ENCODE peak calls at places on chromosomes 16 and 17, in four cellular contexts. D is heart left ventricle, Z is heart right ventricle, T is A549. U is an unnamed sample.

GRCh38 chr16:85679870-85680269 is 8.9 kb downstream of the GINS2 start:
- DNase-seq in D (no peak), T (no peak), Z (no peak), U (no peak)

GRCh38 chr17:68497885-68498319 is 14.3 kb upstream of the PRKAR1A start:
- DNase-seq in T (no peak), Z (no peak), D (no peak), U (no peak)

GRCh38 chr17:14779236-14779635 is 478.4 kb downstream of the HS3ST3B1 start:
- DNase-seq in Z (no peak), D (no peak), T (no peak), U (no peak)

GRCh38 chr17:30318190-30318589 is 15.7 kb downstream of the TMIGD1 start:
- DNase-seq in D (no peak), Z (no peak), T (no peak), U (no peak)

GRCh38 chr17:63511331-63511730 is 11.8 kb upstream of the KCNH6 start:
- DNase-seq in Z (no peak), D (no peak), T (no peak), U (no peak)

GRCh38 chr16:24737391-24737871 is 8.0 kb downstream of the TNRC6A start:
- DNase-seq in D (no peak), T (no peak), Z (no peak), U (no peak)

GRCh38 chr16:53098526-53099317 is 43.9 kb downstream of the CHD9 start:
- DNase-seq in D (peak; percentile 95), T (peak; percentile 32), Z (peak; percentile 83), U (no peak)

GRCh38 chr17:34979153-34979552 is 1.2 kb upstream of the LIG3 start:
- DNase-seq in Z (no peak), D (no peak), T (no peak), U (no peak)

GRCh38 chr16:56930516-56931252 is 1.3 kb upstream of the HERPUD1 start:
- DNase-seq in T (no peak), Z (no peak), D (no peak), U (no peak)

GRCh38 chr16:77043076-77043475 is 147.9 kb upstream of the MON1B start:
- DNase-seq in D (no peak), T (peak; percentile 14), Z (no peak), U (no peak)

GRCh38 chr17:77602062-77602746 is 356.3 kb upstream of the TNRC6C start:
- DNase-seq in Z (peak; percentile 68), D (peak; percentile 90), T (no peak), U (peak; percentile 83)

DNA sequence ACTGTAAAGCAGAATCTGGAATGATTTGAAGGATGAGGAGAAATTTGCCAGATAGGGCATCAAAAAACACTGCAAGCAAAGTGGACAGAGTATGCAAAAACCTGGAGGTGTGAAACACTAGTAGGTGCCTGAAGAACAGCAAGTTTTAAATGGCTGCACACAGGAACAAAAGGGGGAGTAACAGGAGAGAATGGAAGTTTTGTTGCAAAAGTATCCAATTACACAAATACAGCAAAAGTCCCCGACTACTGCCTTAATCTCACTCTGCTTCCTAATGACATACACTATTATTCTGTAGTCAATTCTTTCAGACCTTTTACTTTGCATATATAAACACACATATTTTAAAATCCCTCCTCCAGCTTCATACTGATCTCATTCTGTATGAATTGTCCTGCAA is 1.5 kb downstream of the HEATR6 start:
- DNase-seq in T (no peak), Z (no peak), D (no peak), U (no peak)
- H3K4me3 ChIP-seq in T (no peak overlapping the region), Z (no peak overlapping the region), D (peak overlapping the region; percentile 84), U (peak overlapping the region; percentile 92)

DNA sequence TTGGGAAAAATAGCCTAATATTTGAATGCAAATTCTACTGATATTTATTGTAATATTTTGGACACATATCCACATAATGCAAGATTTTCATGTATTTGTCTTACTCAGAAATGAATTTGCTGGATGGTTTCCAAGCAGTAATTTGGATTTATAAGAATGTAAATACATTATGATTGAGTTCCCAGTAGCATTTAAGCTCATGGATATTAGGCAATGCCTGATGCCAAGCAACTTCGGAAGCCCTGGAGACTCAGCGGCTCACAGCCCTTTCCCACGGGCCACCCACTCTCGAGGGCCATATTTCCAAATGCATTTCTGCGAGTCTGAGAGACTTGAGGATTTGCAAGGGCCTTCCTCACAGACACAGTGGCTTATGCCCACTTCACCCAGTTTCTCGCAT is 62.1 kb upstream of the MYOCD start:
- DNase-seq in Z (no peak), T (no peak), D (no peak), U (no peak)
- H3K27ac ChIP-seq in Z (no peak overlapping the region), T (no peak overlapping the region), D (no peak overlapping the region), U (no peak overlapping the region)

GRCh38 chr17:72516772-72517399 is 396.1 kb downstream of the SOX9 start:
- DNase-seq in D (peak; percentile 41), T (peak; percentile 59), Z (peak; percentile 31), U (no peak)
- H3K4me3 ChIP-seq in D (no peak overlapping the region), T (peak overlapping the region; percentile 15), Z (peak overlapping the region; percentile 15), U (no peak overlapping the region)

GRCh38 chr17:80663783-80664206 is 119.2 kb downstream of the RPTOR start:
- DNase-seq in T (no peak), Z (no peak), D (no peak), U (no peak)
- H3K27ac ChIP-seq in T (no peak overlapping the region), Z (no peak overlapping the region), D (no peak overlapping the region), U (no peak overlapping the region)

GRCh38 chr16:8551388-8552332 is 38.7 kb downstream of the TMEM114 start:
- DNase-seq in D (no peak), T (no peak), Z (no peak), U (no peak)
- H3K4me3 ChIP-seq in D (no peak overlapping the region), T (no peak overlapping the region), Z (no peak overlapping the region), U (no peak overlapping the region)

GRCh38 chr17:39663688-39664580 is 1.2 kb upstream of the TCAP start:
- DNase-seq in Z (peak; percentile 66), T (peak; percentile 88), D (peak; percentile 71), U (no peak)
- H3K27ac ChIP-seq in Z (peak overlapping the region; percentile 94), T (peak overlapping the region; percentile 25), D (peak overlapping the region; percentile 96), U (no peak overlapping the region)

GRCh38 chr17:74758846-74759163 is 10.4 kb downstream of the NHERF1 start:
- DNase-seq in D (no peak), Z (no peak), T (peak; percentile 56), U (no peak)
- H3K4me3 ChIP-seq in D (peak overlapping the region; percentile 10), Z (no peak overlapping the region), T (no peak overlapping the region), U (peak overlapping the region; percentile 30)

DNA sequence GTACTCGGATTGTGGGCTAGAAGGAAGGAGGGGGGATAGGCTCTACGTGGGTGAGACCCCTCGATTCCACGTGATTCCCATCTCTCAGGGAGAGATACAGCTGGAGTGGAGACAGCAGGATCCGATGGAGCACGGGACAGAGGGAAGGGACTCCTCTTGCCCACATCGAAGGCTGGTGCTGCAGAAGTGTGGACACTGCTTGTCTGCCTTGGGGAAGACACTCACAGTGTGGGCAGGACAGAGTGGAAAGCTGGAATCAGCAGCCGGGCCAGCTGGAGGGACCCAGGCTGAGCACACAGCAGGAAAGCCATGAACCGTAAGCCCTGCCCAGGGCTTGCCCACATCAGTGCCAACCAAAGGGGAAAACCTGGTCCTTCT is 42.1 kb upstream of the RPH3AL start:
- DNase-seq in D (no peak), Z (no peak), T (no peak), U (no peak)
- H3K27ac ChIP-seq in D (no peak overlapping the region), Z (no peak overlapping the region), T (no peak overlapping the region), U (no peak overlapping the region)

U was measured in dorsolateral prefrontal cortex.